ENCODE peak calls at places on chromosomes 6 and 20, in eight cellular contexts. N, R, U, Z, J, B, H and Q are unnamed samples.

GRCh38 chr6:159278626-159279025 is 109.4 kb downstream of the FNDC1 start:
- DNase-seq in N (no peak), R (no peak), U (no peak), Z (no peak), J (no peak), B (no peak), H (no peak), Q (no peak)

GRCh38 chr6:136677344-136677743 is 114.9 kb downstream of the MAP3K5 start:
- DNase-seq in N (no peak), R (no peak), U (no peak), Z (no peak), J (no peak), B (no peak), H (no peak), Q (no peak)

GRCh38 chr20:21033817-21034216 is 72.3 kb downstream of the LINC00237 start:
- DNase-seq in N (no peak), R (no peak), U (no peak), Z (no peak), J (no peak), B (no peak), H (no peak), Q (no peak)

GRCh38 chr6:64717281-64717680 is 989.7 kb downstream of the EYS start:
- DNase-seq in N (no peak), R (no peak), U (no peak), Z (no peak), J (no peak), B (no peak), H (no peak), Q (no peak)

GRCh38 chr6:137473651-137474050 is 20.5 kb downstream of the OLIG3 start:
- DNase-seq in N (no peak), R (no peak), U (no peak), Z (no peak), J (no peak), B (no peak), H (no peak), Q (no peak)

GRCh38 chr6:35096129-35096852 is 44.8 kb downstream of the TCP11 start:
- DNase-seq in N (peak; percentile 64), R (no peak), U (no peak), Z (peak; percentile 58), J (peak; percentile 32), B (no peak), H (no peak), Q (peak; percentile 68)

GRCh38 chr6:21599074-21599639 is 5.6 kb downstream of the SOX4 start:
- DNase-seq in N (no peak), R (no peak), U (no peak), Z (no peak), J (no peak), B (no peak), H (no peak), Q (no peak)

GRCh38 chr6:4817551-4817950 is 41.3 kb downstream of the CDYL start:
- DNase-seq in N (no peak), R (no peak), U (no peak), Z (no peak), J (no peak), B (no peak), H (no peak), Q (peak; percentile 28)

GRCh38 chr20:45781391-45781931 is 10.2 kb downstream of the WFDC3 start:
- DNase-seq in N (peak; percentile 61), R (no peak), U (no peak), Z (peak; percentile 77), J (peak; percentile 47), B (no peak), H (no peak), Q (peak; percentile 76)

GRCh38 chr6:46657642-46658041 is 4.9 kb downstream of the SLC25A27 start:
- DNase-seq in N (no peak), R (no peak), U (no peak), Z (no peak), J (no peak), B (no peak), H (no peak), Q (no peak)